ENCODE peak calls at places on chromosomes 4 and X, in six cellular contexts. V is SK-N-SH, Z is SJSA1, J is adrenal gland, F is psoas muscle, H is OCI-LY7. W is an unnamed sample.

GRCh38 chr4:145497199-145498149 is 15.8 kb downstream of the SMAD1 start:
- DNase-seq in V (no peak), Z (no peak), J (no peak), F (no peak), H (no peak), W (no peak)

GRCh38 chrX:15714529-15714928 is 23.5 kb upstream of the CA5B start:
- DNase-seq in V (no peak), Z (no peak), J (peak; percentile 32), F (no peak), H (no peak), W (no peak)

GRCh38 chrX:43878902-43879526 is 3.2 kb downstream of the MAOB start:
- DNase-seq in V (no peak), Z (no peak), J (no peak), F (no peak), H (no peak), W (peak; percentile 51)

GRCh38 chr4:156764145-156764544 is 207.5 kb downstream of the PDGFC start:
- DNase-seq in V (no peak), Z (no peak), J (no peak), F (no peak), H (no peak), W (no peak)

GRCh38 chr4:150318971-150319370 is 240.7 kb downstream of the DCLK2 start:
- DNase-seq in V (no peak), Z (no peak), J (no peak), F (no peak), H (no peak), W (no peak)

GRCh38 chr4:173191623-173192041 is 23.0 kb downstream of the GALNT7 start:
- DNase-seq in V (no peak), Z (no peak), J (no peak), F (no peak), H (no peak), W (no peak)

GRCh38 chrX:44997888-44998287 is 124.9 kb downstream of the KDM6A start:
- DNase-seq in V (no peak), Z (no peak), J (no peak), F (no peak), H (no peak), W (no peak)

GRCh38 chr4:186216465-186217024 is 10.8 kb upstream of the KLKB1 start:
- DNase-seq in V (peak; percentile 68), Z (no peak), J (no peak), F (no peak), H (no peak), W (no peak)

GRCh38 chr4:136687118-136687517 is 845.2 kb downstream of the PCDH18 start:
- DNase-seq in V (no peak), Z (no peak), J (no peak), F (no peak), H (no peak), W (no peak)

GRCh38 chrX:140503230-140503585 is 1.7 kb downstream of the SOX3 start:
- DNase-seq in V (peak; percentile 10), Z (no peak), J (no peak), F (no peak), H (no peak), W (no peak)

GRCh38 chrX:101685923-101686322 is 26.3 kb upstream of the ARMCX2 start:
- DNase-seq in V (no peak), Z (no peak), J (no peak), F (no peak), H (no peak), W (no peak)

GRCh38 chr4:49217492-49217891 is 231.4 kb downstream of the CWH43 start:
- DNase-seq in V (no peak), Z (no peak), J (no peak), F (no peak), H (no peak), W (no peak)

DNA sequence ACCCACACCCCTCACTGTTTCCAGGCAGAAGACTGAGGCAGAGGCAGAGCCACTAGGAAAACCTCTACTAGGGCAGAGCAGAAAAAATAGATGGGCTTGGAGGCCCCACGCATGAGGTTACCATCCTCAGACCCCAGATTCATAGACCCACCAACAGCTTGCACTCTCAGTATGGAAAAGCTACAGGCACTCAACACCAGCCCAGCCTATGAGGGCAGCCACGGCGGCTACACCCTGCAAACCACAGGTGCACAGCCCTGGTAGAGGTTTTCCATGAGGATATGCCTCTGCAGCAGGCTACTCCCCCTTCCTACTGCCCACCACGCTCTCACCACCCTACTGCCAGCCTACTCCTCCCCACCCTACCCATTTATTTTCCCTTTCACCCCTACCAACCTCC is 235.1 kb downstream of the CWH43 start:
- DNase-seq in V (no peak), Z (no peak), J (no peak), F (no peak), H (no peak), W (no peak)
- H3K9me3 ChIP-seq in V (no peaks in the 10 kb centered on the region), Z (no peaks in the 10 kb centered on the region), J (no peaks in the 10 kb centered on the region), F (no peaks in the 10 kb centered on the region), H (no peaks in the 10 kb centered on the region), W (no peaks in the 10 kb centered on the region)

GRCh38 chr4:4308800-4309441 is 18.9 kb downstream of the ZBTB49 start:
- DNase-seq in V (no peak), Z (peak; percentile 83), J (no peak), F (no peak), H (no peak), W (no peak)

GRCh38 chr4:4306920-4307319 is 16.9 kb downstream of the ZBTB49 start:
- DNase-seq in V (no peak), Z (peak; percentile 39), J (no peak), F (no peak), H (no peak), W (no peak)

DNA sequence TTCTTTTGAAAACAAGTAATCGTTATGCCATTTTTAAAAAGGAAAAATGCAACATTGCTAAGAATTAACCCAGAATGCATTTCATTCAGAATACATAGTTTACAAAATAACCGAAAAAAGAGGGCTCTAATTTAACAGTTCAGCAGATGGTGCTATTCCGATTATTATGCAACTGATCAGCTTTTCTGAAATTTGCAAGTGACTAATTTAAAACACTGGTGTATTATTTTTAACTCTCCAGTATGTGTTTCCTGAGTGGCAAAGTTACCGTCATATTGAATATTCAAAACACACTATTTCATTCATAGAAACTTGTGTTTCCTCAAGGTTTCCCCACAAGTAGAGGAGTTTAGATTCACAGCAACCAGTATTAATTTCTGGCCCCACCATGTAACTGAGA is 21.1 kb downstream of the ZBTB49 start:
- DNase-seq in V (no peak), Z (no peak), J (no peak), F (no peak), H (no peak), W (no peak)
- H3K36me3 ChIP-seq in V (peaks cover 16% of the 10 kb centered on the region), Z (peaks cover 26% of the 10 kb centered on the region), J (peaks cover 31% of the 10 kb centered on the region), F (peaks cover 7% of the 10 kb centered on the region), H (peaks cover 21% of the 10 kb centered on the region), W (no peaks in the 10 kb centered on the region)

DNA sequence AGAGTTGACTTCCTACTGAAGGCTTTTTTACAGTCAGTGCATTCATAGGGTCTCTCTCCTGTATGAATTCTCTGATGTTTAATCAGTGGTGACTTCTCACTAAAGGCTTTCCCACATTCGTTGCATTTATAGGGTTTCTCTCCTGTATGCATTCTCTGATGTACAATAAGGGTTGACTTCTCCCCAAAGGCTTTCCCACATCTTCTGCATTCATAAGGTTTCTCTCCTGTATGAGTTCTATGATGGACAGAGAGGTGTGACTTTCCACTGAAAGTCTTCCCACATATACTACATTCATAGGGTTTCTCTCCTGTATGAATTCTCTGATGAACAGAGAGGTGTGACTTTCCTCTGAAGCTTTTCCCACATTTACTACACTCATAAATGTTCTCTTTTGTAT is 45.2 kb downstream of the ZNF674 start:
- DNase-seq in V (no peak), Z (no peak), J (no peak), F (no peak), H (no peak), W (no peak)
- H3K9me3 ChIP-seq in V (peaks cover 30% of the 10 kb centered on the region), Z (peaks cover 6% of the 10 kb centered on the region), J (peaks cover 40% of the 10 kb centered on the region), F (peaks cover 62% of the 10 kb centered on the region), H (peaks cover 5% of the 10 kb centered on the region), W (peaks cover 10% of the 10 kb centered on the region)

GRCh38 chr4:44684648-44685047 is 6.4 kb downstream of the GUF1 start:
- DNase-seq in V (no peak), Z (no peak), J (no peak), F (no peak), H (no peak), W (no peak)
- H3K36me3 ChIP-seq in V (peaks cover 67% of the 10 kb centered on the region), Z (peaks cover 11% of the 10 kb centered on the region), J (peaks cover 17% of the 10 kb centered on the region), F (peaks cover 9% of the 10 kb centered on the region), H (peaks cover 88% of the 10 kb centered on the region), W (no peaks in the 10 kb centered on the region)

DNA sequence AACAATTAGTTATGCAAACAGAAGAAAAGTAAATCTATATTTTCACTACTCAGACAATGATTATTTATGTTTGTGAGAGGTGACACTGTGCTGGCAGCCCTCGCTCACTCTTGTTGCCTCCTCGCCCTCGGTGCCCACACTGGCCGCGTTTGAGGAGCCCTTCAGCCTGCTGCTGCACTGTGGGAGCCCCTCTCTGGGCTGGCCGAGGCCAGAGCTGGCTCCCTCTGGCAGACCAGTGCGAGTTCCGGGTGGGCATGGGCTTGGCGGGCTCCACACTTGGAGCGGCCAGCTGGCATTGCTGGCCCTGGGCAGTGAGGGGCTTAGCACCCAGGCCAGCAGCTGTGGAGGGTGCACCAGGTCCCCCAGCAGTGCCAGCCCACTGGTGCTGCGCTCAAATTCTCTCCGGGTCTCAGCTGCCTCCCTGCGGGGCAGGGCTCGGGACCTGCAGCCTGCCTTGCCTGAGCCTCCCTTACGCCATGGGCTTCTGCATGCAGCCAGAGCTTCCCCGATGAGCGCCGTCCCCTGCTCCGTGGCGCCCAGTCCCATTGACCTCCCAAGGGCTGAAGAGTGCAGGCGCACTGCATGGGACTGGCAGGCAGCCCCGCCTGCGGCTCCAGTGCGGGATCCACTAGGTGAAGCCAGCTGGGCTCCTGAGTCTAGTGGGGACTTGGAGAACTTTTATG is 902.6 kb downstream of the PDHA2 start:
- DNase-seq in V (no peak), Z (no peak), J (no peak), F (no peak), H (no peak), W (no peak)
- H3K9me3 ChIP-seq in V (no peaks in the 10 kb centered on the region), Z (peaks cover 3% of the 10 kb centered on the region), J (no peaks in the 10 kb centered on the region), F (peaks cover 3% of the 10 kb centered on the region), H (no peaks in the 10 kb centered on the region), W (no peaks in the 10 kb centered on the region)

DNA sequence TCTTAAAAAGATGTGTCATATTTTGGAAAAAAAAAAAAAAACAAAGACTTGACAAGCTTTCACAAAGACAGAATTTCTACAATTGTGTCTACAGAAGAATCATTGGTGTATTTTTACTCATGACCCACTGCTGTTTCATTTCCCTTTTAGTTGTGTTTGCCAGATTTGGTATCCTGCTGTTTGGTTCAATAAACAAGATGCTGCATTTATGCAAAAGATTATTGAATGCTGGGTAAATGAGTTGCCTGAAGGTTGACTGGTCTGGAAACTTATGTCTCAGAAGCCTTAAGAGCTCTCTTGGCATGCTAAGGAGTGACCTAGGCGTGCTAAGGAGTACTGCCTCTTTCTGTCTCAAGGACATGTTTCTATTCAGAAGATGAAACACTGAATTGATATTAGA is 64.9 kb upstream of the NPY2R start:
- DNase-seq in V (no peak), Z (no peak), J (no peak), F (no peak), H (no peak), W (no peak)
- H3K36me3 ChIP-seq in V (no peaks in the 10 kb centered on the region), Z (no peaks in the 10 kb centered on the region), J (no peaks in the 10 kb centered on the region), F (no peaks in the 10 kb centered on the region), H (no peaks in the 10 kb centered on the region), W (no peaks in the 10 kb centered on the region)

GRCh38 chr4:119212964-119213606 is 572 bp downstream of the USP53 start:
- DNase-seq in V (peak; percentile 69), Z (peak; percentile 93), J (peak; percentile 91), F (peak; percentile 92), H (peak; percentile 85), W (peak; percentile 82)
- H3K9me3 ChIP-seq in V (no peaks in the 10 kb centered on the region), Z (no peaks in the 10 kb centered on the region), J (no peaks in the 10 kb centered on the region), F (no peaks in the 10 kb centered on the region), H (no peaks in the 10 kb centered on the region), W (no peaks in the 10 kb centered on the region)

W was measured in uterus.